ENCODE peak calls at places on chromosomes 6 and 20, in eight cellular contexts. S is transverse colon, L is H1, R is stomach, F is sigmoid colon, E is A549, Q is ovary, T is HepG2. D is an unnamed sample.
A peak's percentile ranks its signal among the peaks of the same experiment; 100 is the strongest.

GRCh38 chr6:64896939-64897338 is 810.1 kb downstream of the EYS start:
- DNase-seq in Q (no peak), F (peak; percentile 32), R (no peak), S (no peak), T (no peak), E (no peak), L (no peak), D (no peak)

GRCh38 chr6:154606457-154606856 is 96.0 kb upstream of the CNKSR3 start:
- DNase-seq in T (no peak), L (no peak), Q (no peak), F (no peak), R (no peak), E (no peak), S (no peak), D (no peak)

GRCh38 chr20:11274137-11274536 is 600.3 kb upstream of the JAG1 start:
- DNase-seq in L (no peak), Q (no peak), E (peak; percentile 90), R (no peak), S (no peak), T (peak; percentile 75), F (no peak), D (no peak)

GRCh38 chr20:54345301-54345724 is 130.1 kb upstream of the DOK5 start:
- DNase-seq in Q (no peak), F (no peak), L (no peak), S (no peak), E (peak; percentile 24), T (no peak), R (no peak), D (no peak)

GRCh38 chr6:131116755-131117360 is 18.4 kb upstream of the AKAP7 start:
- DNase-seq in E (peak; percentile 29), S (no peak), Q (no peak), L (no peak), T (peak; percentile 68), R (no peak), F (no peak), D (no peak)

GRCh38 chr6:114739656-114740055 is 396.8 kb upstream of the HS3ST5 start:
- DNase-seq in E (no peak), F (no peak), R (no peak), Q (no peak), T (no peak), S (no peak), L (no peak), D (no peak)

GRCh38 chr6:74343804-74344203 is 647.8 kb downstream of the CD109 start:
- DNase-seq in F (no peak), Q (no peak), E (peak; percentile 1), T (peak; percentile 4), S (no peak), R (no peak), L (no peak), D (no peak)

GRCh38 chr20:47568019-47568418 is 66.3 kb downstream of the NCOA3 start:
- DNase-seq in L (no peak), T (peak; percentile 32), Q (peak; percentile 45), F (peak; percentile 72), R (peak; percentile 49), E (no peak), S (peak; percentile 26), D (no peak)

GRCh38 chr6:291697-292505 is at the start of gene DUSP22:
- DNase-seq in E (peak; percentile 76), L (peak; percentile 87), R (peak; percentile 92), S (peak; percentile 93), F (peak; percentile 93), Q (peak; percentile 89), T (peak; percentile 80), D (peak; percentile 97)

GRCh38 chr6:294656-295565 is 2.6 kb downstream of the DUSP22 start:
- DNase-seq in E (no peak), T (no peak), Q (no peak), R (no peak), S (no peak), L (peak; percentile 19), F (no peak), D (peak; percentile 70)

GRCh38 chr6:292506-293184 is 358 bp downstream of the DUSP22 start:
- DNase-seq in T (peak; percentile 51), Q (peak; percentile 72), R (peak; percentile 79), L (no peak), E (peak; percentile 19), S (peak; percentile 89), F (peak; percentile 86), D (peak; percentile 96)

GRCh38 chr6:291148-291696 is 1.1 kb upstream of the DUSP22 start:
- DNase-seq in F (no peak), Q (no peak), R (no peak), S (no peak), E (peak; percentile 13), T (no peak), L (peak; percentile 42), D (peak; percentile 90)

GRCh38 chr6:293185-294174 is 1.2 kb downstream of the DUSP22 start:
- DNase-seq in Q (peak; percentile 53), T (no peak), F (peak; percentile 82), R (no peak), E (no peak), L (peak; percentile 55), S (peak; percentile 59), D (peak; percentile 93)
- TF ChIP-seq POLR2A in Q (no peak), T (no peak), F (no peak), R (no peak), E (no peak), L (no peak), S (no peak), D (peak; percentile 5)

GRCh38 chr20:21028436-21028835 is 77.7 kb downstream of the LINC00237 start:
- DNase-seq in Q (no peak), S (no peak), L (no peak), R (no peak), F (no peak), E (no peak), T (no peak), D (no peak)

GRCh38 chr20:21026951-21027350 is 79.2 kb downstream of the LINC00237 start:
- DNase-seq in S (no peak), F (no peak), E (no peak), T (no peak), L (no peak), R (no peak), Q (no peak), D (no peak)

GRCh38 chr20:21029356-21029755 is 76.8 kb downstream of the LINC00237 start:
- DNase-seq in E (no peak), Q (no peak), R (no peak), S (no peak), T (no peak), L (no peak), F (no peak), D (no peak)

GRCh38 chr20:21028921-21029320 is 77.2 kb downstream of the LINC00237 start:
- DNase-seq in E (no peak), L (no peak), R (no peak), Q (no peak), S (no peak), F (no peak), T (peak; percentile 48), D (no peak)

GRCh38 chr20:21027569-21027968 is 78.6 kb downstream of the LINC00237 start:
- DNase-seq in E (peak; percentile 53), T (peak; percentile 75), S (no peak), Q (no peak), L (peak; percentile 73), F (no peak), R (no peak), D (no peak)
- TF ChIP-seq CTCF in E (no peak), T (no peak), S (no peak), Q (no peak), L (peak; percentile 58), F (no peak), R (no peak), D (no peak)

GRCh38 chr20:51532577-51533191 is 9.8 kb downstream of the NFATC2 start:
- DNase-seq in F (peak; percentile 74), E (no peak), T (no peak), S (peak; percentile 27), L (no peak), Q (no peak), R (no peak), D (no peak)

GRCh38 chr20:51531712-51532456 is 10.6 kb downstream of the NFATC2 start:
- DNase-seq in R (no peak), E (no peak), F (no peak), T (no peak), Q (no peak), L (no peak), S (no peak), D (no peak)

GRCh38 chr20:51529758-51530157 is 12.8 kb downstream of the NFATC2 start:
- DNase-seq in Q (no peak), L (no peak), R (peak; percentile 46), T (no peak), F (no peak), E (no peak), S (peak; percentile 37), D (no peak)

GRCh38 chr20:51529027-51529749 is 13.3 kb downstream of the NFATC2 start:
- DNase-seq in F (no peak), S (no peak), E (no peak), Q (no peak), R (no peak), T (no peak), L (no peak), D (no peak)

GRCh38 chr20:51531141-51531710 is 11.3 kb downstream of the NFATC2 start:
- DNase-seq in F (no peak), E (peak; percentile 37), R (no peak), T (no peak), L (no peak), S (no peak), Q (no peak), D (no peak)
- TF ChIP-seq EP300 in F (no peak), E (no peak), R (no peak), T (no peak), L (no peak), S (no peak), Q (no peak), D (no peak)

GRCh38 chr6:21615504-21615903 is 22.0 kb downstream of the SOX4 start:
- DNase-seq in E (no peak), Q (no peak), R (no peak), T (no peak), L (no peak), S (no peak), F (no peak), D (no peak)

GRCh38 chr6:21611485-21611884 is 17.9 kb downstream of the SOX4 start:
- DNase-seq in T (no peak), S (no peak), Q (no peak), E (no peak), R (no peak), L (no peak), F (no peak), D (peak; percentile 14)

GRCh38 chr6:21613809-21614208 is 20.3 kb downstream of the SOX4 start:
- DNase-seq in L (no peak), E (no peak), Q (no peak), S (no peak), T (no peak), R (no peak), F (no peak), D (no peak)

GRCh38 chr6:21612067-21612745 is 18.7 kb downstream of the SOX4 start:
- DNase-seq in Q (no peak), L (no peak), T (no peak), E (no peak), S (no peak), F (no peak), R (no peak), D (peak; percentile 78)

GRCh38 chr6:21616005-21616404 is 22.5 kb downstream of the SOX4 start:
- DNase-seq in S (no peak), Q (no peak), L (no peak), R (no peak), E (no peak), F (no peak), T (no peak), D (peak; percentile 50)
- TF ChIP-seq POLR2A in S (no peak), Q (no peak), L (no peak), R (no peak), E (no peak), F (no peak), T (no peak), D (no peak)

D was measured in esophagus muscularis mucosa.